ENCODE peak calls at places on chromosomes 4 and X, in seven cellular contexts. K is prostate gland, A is adrenal gland, J is hepatocyte, S is uterus, M is pancreas, R is mammary epithelial cell. X is an unnamed sample.

GRCh38 chrX:135520022-135520552 is 373 bp upstream of the INTS6L start:
- DNase-seq in K (no peak), A (no peak), J (peak; percentile 13), S (no peak), M (no peak), R (peak; percentile 9), X (peak; percentile 16)

GRCh38 chr4:110663206-110663605 is 40.3 kb upstream of the PITX2 start:
- DNase-seq in K (no peak), A (no peak), J (no peak), S (no peak), M (no peak), R (no peak), X (no peak)

GRCh38 chr4:147927377-147928137 is 195.7 kb downstream of the ARHGAP10 start:
- DNase-seq in K (no peak), A (peak; percentile 68), J (no peak), S (no peak), M (peak; percentile 4), R (no peak), X (no peak)

GRCh38 chrX:28668957-28669356 is 81.7 kb downstream of the IL1RAPL1 start:
- DNase-seq in K (no peak), A (no peak), J (no peak), S (no peak), M (no peak), R (no peak), X (no peak)

GRCh38 chr4:88820723-88821368 is 123.2 kb upstream of the NAP1L5 start:
- DNase-seq in K (no peak), A (no peak), J (no peak), S (no peak), M (no peak), R (no peak), X (no peak)

GRCh38 chrX:85611926-85612325 is 232.5 kb upstream of the POF1B start:
- DNase-seq in K (no peak), A (no peak), J (no peak), S (no peak), M (no peak), R (peak; percentile 1), X (no peak)

GRCh38 chrX:47456080-47456479 is 26.9 kb downstream of the ZNF41 start:
- DNase-seq in K (no peak), A (no peak), J (no peak), S (no peak), M (no peak), R (no peak), X (no peak)

GRCh38 chr4:182938213-182938645 is 21.0 kb upstream of the DCTD start:
- DNase-seq in K (peak; percentile 32), A (peak; percentile 66), J (peak; percentile 72), S (peak; percentile 61), M (peak; percentile 59), R (peak; percentile 41), X (no peak)

GRCh38 chr4:73713650-73714049 is 26.7 kb upstream of the CXCL8 start:
- DNase-seq in K (no peak), A (no peak), J (no peak), S (no peak), M (no peak), R (peak; percentile 78), X (no peak)

GRCh38 chr4:56732301-56732700 is 51.2 kb upstream of the HOPX start:
- DNase-seq in K (no peak), A (no peak), J (no peak), S (no peak), M (no peak), R (no peak), X (no peak)

GRCh38 chr4:185304944-185305690 is 90.6 kb downstream of the LRP2BP start:
- DNase-seq in K (no peak), A (no peak), J (peak; percentile 18), S (no peak), M (no peak), R (peak; percentile 26), X (no peak)

GRCh38 chr4:176810481-176811249 is 17.9 kb upstream of the VEGFC start:
- DNase-seq in K (no peak), A (no peak), J (no peak), S (no peak), M (no peak), R (no peak), X (no peak)

GRCh38 chr4:185504098-185505047 is 30.9 kb downstream of the PDLIM3 start:
- DNase-seq in K (peak; percentile 35), A (peak; percentile 58), J (no peak), S (peak; percentile 52), M (no peak), R (no peak), X (peak; percentile 51)

GRCh38 chr4:8857682-8858187 is 13.9 kb downstream of the HMX1 start:
- DNase-seq in K (no peak), A (no peak), J (no peak), S (no peak), M (no peak), R (no peak), X (no peak)

GRCh38 chr4:5126857-5127256 is 75.6 kb downstream of the STK32B start:
- DNase-seq in K (no peak), A (no peak), J (no peak), S (no peak), M (no peak), R (no peak), X (no peak)

GRCh38 chrX:71941771-71942170 is 31.1 kb downstream of the NHSL2 start:
- DNase-seq in K (no peak), A (no peak), J (peak; percentile 49), S (peak; percentile 72), M (no peak), R (no peak), X (peak; percentile 23)

GRCh38 chrX:20906571-20906970 is 467.6 kb upstream of the CNKSR2 start:
- DNase-seq in K (no peak), A (no peak), J (no peak), S (no peak), M (no peak), R (peak; percentile 83), X (no peak)

GRCh38 chr4:152951348-152951747 is 15.2 kb downstream of the FHDC1 start:
- DNase-seq in K (no peak), A (no peak), J (peak; percentile 29), S (no peak), M (no peak), R (no peak), X (no peak)

GRCh38 chr4:7463584-7464258 is 29.0 kb upstream of the PSAPL1 start:
- DNase-seq in K (no peak), A (no peak), J (no peak), S (no peak), M (no peak), R (no peak), X (no peak)

GRCh38 chr4:156578005-156578404 is 393.6 kb downstream of the PDGFC start:
- DNase-seq in K (no peak), A (no peak), J (no peak), S (no peak), M (no peak), R (no peak), X (no peak)

GRCh38 chr4:184510431-184510830 is 36.1 kb upstream of the IRF2 start:
- DNase-seq in K (no peak), A (no peak), J (no peak), S (no peak), M (no peak), R (no peak), X (no peak)

GRCh38 chrX:66634272-66634671 is 4.6 kb downstream of the EDA2R start:
- DNase-seq in K (no peak), A (no peak), J (no peak), S (no peak), M (no peak), R (no peak), X (no peak)

DNA sequence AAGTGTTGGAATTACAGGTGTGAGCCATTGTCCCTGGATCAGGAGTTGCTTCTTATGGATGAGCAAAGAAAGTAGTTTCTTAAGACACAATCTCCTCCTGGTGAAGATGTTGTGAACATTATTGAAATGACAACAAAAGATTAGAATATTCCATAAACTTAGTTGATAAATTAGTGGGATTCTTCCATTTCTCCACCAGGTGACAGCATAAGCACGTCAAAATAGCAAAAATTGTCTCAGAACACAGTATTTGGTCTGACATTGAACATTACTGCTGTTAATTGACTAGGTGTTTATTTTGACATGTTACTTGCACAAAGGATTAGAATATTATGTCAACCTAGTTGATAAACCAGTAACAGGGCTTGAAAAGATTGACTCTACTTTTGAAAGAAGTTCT is 21.6 kb downstream of the CLDN34 start:
- DNase-seq in K (no peak), A (no peak), J (no peak), S (no peak), M (no peak), R (no peak), X (no peak)
- TF ChIP-seq CTCF in K (peak; percentile 49), A (peak; percentile 64), J (peak; percentile 32), S (peak; percentile 48), M (no peak), R (peak; percentile 36), X (peak; percentile 52)

DNA sequence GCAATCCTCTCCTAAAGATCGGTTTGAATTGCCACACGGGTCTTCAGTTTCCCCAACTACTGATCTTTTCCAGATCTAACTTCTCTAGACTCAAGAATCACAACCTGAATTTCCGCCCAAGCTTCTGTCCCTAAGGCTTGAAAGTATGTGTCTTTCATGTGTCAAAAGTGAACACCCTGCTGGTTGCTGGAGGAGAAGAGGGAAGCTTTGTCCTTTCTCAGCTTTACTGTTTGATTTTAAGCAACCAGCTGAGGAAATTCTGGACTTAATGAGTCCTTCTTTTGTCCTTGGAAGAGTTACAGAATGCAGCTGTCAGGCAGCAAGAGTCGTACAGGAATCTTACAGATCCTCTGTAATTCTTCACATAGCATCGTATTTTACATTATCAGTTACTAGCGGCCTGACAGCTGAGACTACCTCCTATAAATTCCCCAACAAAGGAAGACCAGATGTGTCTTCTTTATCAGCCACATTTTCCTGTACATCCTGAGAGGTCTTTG is 93.7 kb downstream of the INPP4B start:
- DNase-seq in K (no peak), A (no peak), J (no peak), S (no peak), M (no peak), R (no peak), X (no peak)
- H3K4me3 ChIP-seq in K (no peak overlapping the region), A (no peak overlapping the region), J (no peak overlapping the region), S (no peak overlapping the region), M (no peak overlapping the region), R (no peak overlapping the region), X (no peak overlapping the region)

DNA sequence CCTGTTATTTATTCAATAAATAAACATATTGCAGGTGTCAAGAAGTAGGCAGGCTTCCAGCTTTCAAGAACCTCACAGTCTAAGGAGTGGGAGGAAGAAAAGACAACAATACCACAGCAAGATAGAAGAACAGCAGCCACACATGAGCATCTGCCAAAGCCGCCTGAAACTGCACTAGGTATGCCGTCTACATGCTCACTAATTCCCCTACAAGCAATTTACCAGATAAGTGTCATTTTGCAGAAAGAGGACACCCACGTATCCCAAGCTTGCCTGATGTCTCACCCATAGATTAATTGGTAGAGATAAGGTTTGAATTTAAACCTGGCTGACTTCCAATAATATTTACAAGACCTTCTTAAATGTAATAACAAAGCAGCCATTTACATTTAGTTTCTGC is 439.4 kb upstream of the CPEB2 start:
- DNase-seq in K (no peak), A (no peak), J (no peak), S (no peak), M (no peak), R (no peak), X (no peak)
- H3K9me3 ChIP-seq in K (no peaks in the 10 kb centered on the region), A (no peaks in the 10 kb centered on the region), J (no peaks in the 10 kb centered on the region), S (no peaks in the 10 kb centered on the region), M (no peaks in the 10 kb centered on the region), R (no peaks in the 10 kb centered on the region), X (no peaks in the 10 kb centered on the region)

GRCh38 chr4:1841886-1842210 is 14.1 kb downstream of the LETM1 start:
- DNase-seq in K (no peak), A (no peak), J (no peak), S (no peak), M (no peak), R (no peak), X (no peak)
- TF ChIP-seq CTCF in K (no peak), A (no peak), J (no peak), S (no peak), M (no peak), R (no peak), X (no peak)

GRCh38 chrX:129959493-129959832 is 23.0 kb upstream of the BCORL1 start:
- DNase-seq in K (no peak), A (no peak), J (peak; percentile 66), S (no peak), M (no peak), R (peak; percentile 11), X (no peak)
- H3K4me3 ChIP-seq in K (no peak overlapping the region), A (no peak overlapping the region), J (no peak overlapping the region), S (no peak overlapping the region), M (no peak overlapping the region), R (no peak overlapping the region), X (no peak overlapping the region)

X was measured in AG04450.